ENCODE peak calls at places on chromosome 10, in four cellular contexts. P, H, Z and V are unnamed samples.

GRCh38 chr10:61786728-61787127 is 114.8 kb upstream of the ARID5B start:
- DNase-seq in P (peak; percentile 85), Z (peak; percentile 78), H (no peak), V (no peak)

GRCh38 chr10:13349776-13350274 is 1.7 kb upstream of the SEPHS1 start:
- DNase-seq in Z (peak; percentile 71), P (peak; percentile 54), H (peak; percentile 97), V (peak; percentile 96)

GRCh38 chr10:1187151-1187854 is 131.1 kb downstream of the WDR37 start:
- DNase-seq in P (no peak), Z (no peak), H (no peak), V (no peak)

GRCh38 chr10:110919971-110920881 is 822 bp downstream of the SHOC2 start:
- DNase-seq in H (no peak), Z (peak; percentile 67), P (peak; percentile 17), V (peak; percentile 43)

GRCh38 chr10:43700306-43700705 is 51.6 kb upstream of the ZNF32 start:
- DNase-seq in H (no peak), Z (no peak), P (peak; percentile 33), V (no peak)

GRCh38 chr10:129467346-129468119 is 492 bp downstream of the MGMT start:
- DNase-seq in H (no peak), P (peak; percentile 4), Z (peak; percentile 18), V (no peak)

GRCh38 chr10:44827431-44828006 is 83.6 kb upstream of the TMEM72 start:
- DNase-seq in H (no peak), Z (no peak), P (no peak), V (no peak)

GRCh38 chr10:80186364-80187012 is 18.8 kb downstream of the ANXA11 start:
- DNase-seq in H (no peak), P (no peak), Z (no peak), V (no peak)

GRCh38 chr10:1166101-1166827 is 110.1 kb downstream of the WDR37 start:
- DNase-seq in H (no peak), P (no peak), Z (no peak), V (no peak)

GRCh38 chr10:133163889-133164815 is 4.1 kb downstream of the KNDC1 start:
- DNase-seq in P (no peak), Z (no peak), H (no peak), V (peak; percentile 89)

GRCh38 chr10:12482586-12482985 is 133.2 kb downstream of the CAMK1D start:
- DNase-seq in Z (no peak), H (peak; percentile 25), P (no peak), V (peak; percentile 66)

GRCh38 chr10:37952926-37953325 is 23.5 kb downstream of the ZNF25 start:
- DNase-seq in P (no peak), Z (no peak), H (no peak), V (no peak)

GRCh38 chr10:71204746-71205145 is 7.6 kb upstream of the UNC5B start:
- DNase-seq in H (no peak), Z (no peak), P (no peak), V (no peak)

GRCh38 chr10:75717126-75717916 is 285.9 kb downstream of the LRMDA start:
- DNase-seq in Z (no peak), P (no peak), H (no peak), V (no peak)

GRCh38 chr10:113735913-113736312 is 15.6 kb upstream of the PLEKHS1 start:
- DNase-seq in H (no peak), Z (peak; percentile 33), P (no peak), V (peak; percentile 34)

GRCh38 chr10:106960812-106961211 is 203.7 kb downstream of the SORCS1 start:
- DNase-seq in Z (no peak), P (no peak), H (no peak), V (no peak)

GRCh38 chr10:126935263-126935946 is 30.2 kb downstream of the DOCK1 start:
- DNase-seq in Z (peak; percentile 11), P (peak; percentile 34), H (no peak), V (no peak)

GRCh38 chr10:90675621-90676020 is 182.2 kb downstream of the HTR7 start:
- DNase-seq in Z (peak; percentile 24), H (no peak), P (peak; percentile 35), V (no peak)

GRCh38 chr10:62057872-62058271 is 156.4 kb downstream of the ARID5B start:
- DNase-seq in Z (no peak), P (no peak), H (no peak), V (no peak)

GRCh38 chr10:24988831-24989769 is 26.9 kb downstream of the ENKUR start:
- DNase-seq in P (no peak), H (no peak), Z (no peak), V (no peak)

GRCh38 chr10:36670616-36671402 is 454.6 kb upstream of the ANKRD30A start:
- DNase-seq in P (peak; percentile 17), Z (peak; percentile 30), H (no peak), V (no peak)

GRCh38 chr10:7551891-7552731 is 114.7 kb downstream of the ITIH5 start:
- DNase-seq in H (no peak), P (no peak), Z (no peak), V (peak; percentile 65)
- H3K23ac ChIP-seq in H (no peak overlapping the region), P (no peak overlapping the region), Z (no peak overlapping the region), V (no peak overlapping the region)

GRCh38 chr10:73018632-73019031 is 64.0 kb upstream of the PLA2G12B start:
- DNase-seq in Z (no peak), H (no peak), P (no peak), V (no peak)

GRCh38 chr10:73019100-73019499 is 64.5 kb upstream of the PLA2G12B start:
- DNase-seq in P (no peak), Z (no peak), H (no peak), V (no peak)

GRCh38 chr10:73017955-73018480 is 63.4 kb upstream of the PLA2G12B start:
- DNase-seq in H (no peak), Z (peak; percentile 20), P (no peak), V (no peak)
- H2BK120ac ChIP-seq in H (no peak overlapping the region), Z (no peak overlapping the region), P (no peak overlapping the region), V (no peak overlapping the region)

GRCh38 chr10:103197177-103197576 is 4.1 kb upstream of the NT5C2 start:
- DNase-seq in H (no peak), P (peak; percentile 75), Z (peak; percentile 85), V (no peak)

GRCh38 chr10:103197891-103198290 is 4.8 kb upstream of the NT5C2 start:
- DNase-seq in Z (no peak), P (no peak), H (no peak), V (no peak)

GRCh38 chr10:103202319-103202718 is 9.2 kb upstream of the NT5C2 start:
- DNase-seq in P (no peak), Z (no peak), H (no peak), V (no peak)

GRCh38 chr10:103198648-103199047 is 5.6 kb upstream of the NT5C2 start:
- DNase-seq in Z (no peak), P (no peak), H (no peak), V (no peak)

GRCh38 chr10:103199498-103199897 is 6.4 kb upstream of the NT5C2 start:
- DNase-seq in Z (no peak), H (no peak), P (no peak), V (no peak)
- H3K4me2 ChIP-seq in Z (no peak overlapping the region), H (no peak overlapping the region), P (no peak overlapping the region), V (no peak overlapping the region)

GRCh38 chr10:130723704-130724103 is 587.5 kb downstream of the GLRX3 start:
- DNase-seq in P (no peak), H (no peak), Z (no peak), V (no peak)
- H3K23ac ChIP-seq in P (no peak overlapping the region), H (no peak overlapping the region), Z (no peak overlapping the region), V (no peak overlapping the region)

DNA sequence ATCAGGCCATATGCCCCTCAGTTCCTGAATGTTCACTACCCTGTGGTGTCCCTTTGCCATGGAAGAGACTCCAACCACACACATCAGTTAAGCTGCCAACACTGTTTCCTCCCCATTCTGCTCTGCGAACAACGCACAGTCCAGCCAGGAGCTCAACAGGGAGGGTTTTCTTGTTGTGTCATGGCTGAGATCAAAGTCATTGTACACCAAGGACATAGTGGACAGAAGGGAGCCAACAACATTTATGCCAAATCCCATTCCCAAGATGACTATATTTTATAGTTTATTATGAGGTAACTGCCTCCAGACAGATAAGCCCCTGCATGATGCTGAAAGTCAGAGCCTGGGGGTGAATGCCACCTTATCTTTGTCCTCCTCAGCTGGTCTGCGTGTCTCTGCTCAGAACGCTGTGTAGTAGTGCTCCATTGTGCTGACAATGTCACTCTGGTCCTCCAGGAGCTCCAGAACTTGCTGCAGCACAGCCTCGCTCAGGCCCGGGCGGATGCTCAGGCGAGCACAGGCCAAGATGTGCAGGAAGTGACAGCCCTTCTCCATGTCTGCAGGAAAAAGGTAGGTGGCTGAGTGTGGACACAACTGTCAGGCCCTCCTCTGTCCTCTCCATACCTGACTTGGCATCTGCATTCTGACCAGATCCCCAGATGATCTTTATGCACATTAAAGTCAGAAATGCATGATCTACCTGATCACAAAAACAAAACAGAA is 27.1 kb upstream of the SH3PXD2A start:
- DNase-seq in P (no peak), H (no peak), Z (no peak), V (no peak)
- H2BK120ac ChIP-seq in P (no peak overlapping the region), H (no peak overlapping the region), Z (no peak overlapping the region), V (no peak overlapping the region)

GRCh38 chr10:23375366-23375765 is 30.8 kb upstream of the C10orf67 start:
- DNase-seq in H (no peak), P (no peak), Z (no peak), V (no peak)
- H3K4me2 ChIP-seq in H (no peak overlapping the region), P (no peak overlapping the region), Z (no peak overlapping the region), V (no peak overlapping the region)